ENCODE peak calls at places on chromosome 7, in seven cellular contexts. E, M, U, W, T, O and X are unnamed samples.

GRCh38 chr7:30028749-30029635 is 780 bp downstream of the PLEKHA8 start:
- DNase-seq in E (no peak), M (peak; percentile 69), U (no peak), W (no peak), T (peak; percentile 40), O (no peak), X (no peak)

GRCh38 chr7:134515569-134516468 is 11.5 kb upstream of the AKR1B10 start:
- DNase-seq in E (no peak), M (no peak), U (no peak), W (no peak), T (peak; percentile 81), O (no peak), X (no peak)

GRCh38 chr7:43785425-43785824 is 26.9 kb downstream of the BLVRA start:
- DNase-seq in E (peak; percentile 40), M (peak; percentile 90), U (no peak), W (no peak), T (no peak), O (peak; percentile 52), X (no peak)

GRCh38 chr7:30906014-30906413 is 5.6 kb upstream of the AQP1 start:
- DNase-seq in E (peak; percentile 32), M (no peak), U (no peak), W (no peak), T (no peak), O (no peak), X (no peak)

GRCh38 chr7:32914186-32914585 is 22.6 kb upstream of the KBTBD2 start:
- DNase-seq in E (no peak), M (no peak), U (no peak), W (no peak), T (no peak), O (no peak), X (no peak)

GRCh38 chr7:114874170-114874569 is 47.7 kb upstream of the MDFIC start:
- DNase-seq in E (no peak), M (no peak), U (no peak), W (no peak), T (no peak), O (no peak), X (no peak)

GRCh38 chr7:29485376-29486190 is 78.1 kb upstream of the PRR15 start:
- DNase-seq in E (no peak), M (no peak), U (peak; percentile 37), W (no peak), T (no peak), O (no peak), X (no peak)

GRCh38 chr7:33757050-33757449 is 148.3 kb upstream of the BMPER start:
- DNase-seq in E (no peak), M (no peak), U (no peak), W (no peak), T (no peak), O (no peak), X (no peak)

GRCh38 chr7:50349963-50350944 is 45.7 kb downstream of the IKZF1 start:
- DNase-seq in E (no peak), M (peak; percentile 60), U (no peak), W (no peak), T (no peak), O (no peak), X (no peak)

GRCh38 chr7:29607889-29608288 is 44.3 kb downstream of the PRR15 start:
- DNase-seq in E (no peak), M (no peak), U (no peak), W (no peak), T (no peak), O (no peak), X (peak; percentile 39)

GRCh38 chr7:148699772-148700629 is 1.3 kb downstream of the CUL1 start:
- DNase-seq in E (no peak), M (no peak), U (no peak), W (no peak), T (no peak), O (no peak), X (no peak)

GRCh38 chr7:112855227-112855626 is 65.0 kb upstream of the TMEM168 start:
- DNase-seq in E (no peak), M (no peak), U (no peak), W (no peak), T (no peak), O (no peak), X (no peak)

GRCh38 chr7:154777023-154777422 is 225.9 kb downstream of the PAXIP1 start:
- DNase-seq in E (no peak), M (no peak), U (peak; percentile 58), W (peak; percentile 53), T (peak; percentile 28), O (no peak), X (no peak)

GRCh38 chr7:38291650-38292049 is 18.2 kb upstream of the TARP start:
- DNase-seq in E (no peak), M (no peak), U (no peak), W (no peak), T (no peak), O (no peak), X (no peak)

GRCh38 chr7:152344253-152344652 is 91.5 kb downstream of the KMT2C start:
- DNase-seq in E (no peak), M (no peak), U (no peak), W (no peak), T (no peak), O (no peak), X (no peak)

GRCh38 chr7:34133983-34134782 is 228.8 kb downstream of the BMPER start:
- DNase-seq in E (peak; percentile 42), M (peak; percentile 74), U (peak; percentile 64), W (peak; percentile 25), T (peak; percentile 64), O (peak; percentile 76), X (peak; percentile 51)

GRCh38 chr7:123348700-123349099 is 148.9 kb upstream of the SLC13A1 start:
- DNase-seq in E (no peak), M (no peak), U (no peak), W (no peak), T (no peak), O (no peak), X (no peak)

GRCh38 chr7:134932707-134933370 is 53.5 kb upstream of the AGBL3 start:
- DNase-seq in E (peak; percentile 23), M (peak; percentile 82), U (no peak), W (no peak), T (no peak), O (no peak), X (no peak)

GRCh38 chr7:104317944-104318629 is 10.3 kb upstream of the LHFPL3 start:
- DNase-seq in E (no peak), M (no peak), U (no peak), W (no peak), T (no peak), O (no peak), X (no peak)

GRCh38 chr7:29287366-29287765 is 92.8 kb downstream of the CHN2 start:
- DNase-seq in E (no peak), M (no peak), U (no peak), W (no peak), T (peak; percentile 40), O (no peak), X (no peak)

GRCh38 chr7:150378115-150378852 is 846 bp upstream of the ZNF775 start:
- DNase-seq in E (peak; percentile 80), M (peak; percentile 76), U (peak; percentile 75), W (peak; percentile 71), T (peak; percentile 72), O (peak; percentile 73), X (peak; percentile 66)

GRCh38 chr7:133688483-133689239 is 435.8 kb downstream of the EXOC4 start:
- DNase-seq in E (no peak), M (no peak), U (no peak), W (no peak), T (no peak), O (no peak), X (no peak)

GRCh38 chr7:117014673-117015133 is 61.4 kb downstream of the ST7 start:
- DNase-seq in E (peak; percentile 28), M (peak; percentile 77), U (peak; percentile 66), W (peak; percentile 83), T (peak; percentile 21), O (peak; percentile 54), X (peak; percentile 56)
- H3K27ac ChIP-seq in E (no peak overlapping the region), M (no peak overlapping the region), U (peak overlapping the region; percentile 79), W (peak overlapping the region; percentile 85), T (no peak overlapping the region), O (no peak overlapping the region), X (no peak overlapping the region)

GRCh38 chr7:52325237-52325636 is 710.2 kb upstream of the POM121L12 start:
- DNase-seq in E (no peak), M (no peak), U (no peak), W (no peak), T (no peak), O (no peak), X (no peak)

GRCh38 chr7:52323202-52323746 is 712.2 kb upstream of the POM121L12 start:
- DNase-seq in E (no peak), M (no peak), U (no peak), W (no peak), T (no peak), O (no peak), X (no peak)

GRCh38 chr7:52320610-52321009 is 714.8 kb upstream of the POM121L12 start:
- DNase-seq in E (no peak), M (no peak), U (no peak), W (no peak), T (no peak), O (no peak), X (no peak)
- TF ChIP-seq EP300 in E (no peak), M (no peak), U (no peak), W (no peak), T (no peak), O (no peak), X (no peak)

GRCh38 chr7:45092931-45093235 is 4.1 kb upstream of the NACAD start:
- DNase-seq in E (no peak), M (no peak), U (no peak), W (no peak), T (no peak), O (peak; percentile 1), X (no peak)
- H3K27ac ChIP-seq in E (no peak overlapping the region), M (no peak overlapping the region), U (no peak overlapping the region), W (no peak overlapping the region), T (no peak overlapping the region), O (no peak overlapping the region), X (no peak overlapping the region)

DNA sequence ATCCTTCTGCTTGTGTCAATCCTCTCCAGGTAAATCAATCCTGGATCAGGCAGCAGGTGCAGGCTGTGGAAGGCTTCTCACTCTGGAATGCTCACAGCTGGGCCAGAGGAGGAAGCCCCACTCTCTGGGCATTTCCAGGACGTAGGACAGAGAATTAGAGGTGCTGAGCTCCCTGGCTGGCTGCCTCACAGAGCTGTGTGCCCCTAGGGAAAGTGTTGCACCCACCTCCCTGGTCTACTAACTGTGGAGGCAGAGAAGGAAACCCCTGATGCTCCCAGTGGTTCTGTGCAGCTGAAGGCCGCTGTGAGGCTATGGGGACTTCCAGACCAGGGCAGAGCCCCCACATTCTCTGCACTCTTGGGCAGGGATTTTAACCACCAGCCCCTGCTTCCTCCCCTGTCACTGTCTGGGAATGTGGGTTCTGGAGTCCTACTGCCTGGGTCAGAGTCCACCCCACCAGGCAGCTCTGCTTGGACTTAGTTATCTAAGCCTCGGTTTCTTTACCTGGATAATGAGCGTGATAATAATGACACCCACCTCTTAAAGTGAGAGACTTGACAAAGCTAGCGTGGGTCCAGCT is 73.5 kb upstream of the EEPD1 start:
- DNase-seq in E (no peak), M (no peak), U (no peak), W (no peak), T (no peak), O (no peak), X (no peak)
- TF ChIP-seq EP300 in E (no peak), M (no peak), U (no peak), W (no peak), T (no peak), O (no peak), X (no peak)